ENCODE peak calls at places on chromosome 1, in eight cellular contexts. L, T, A, Q, O, P, V and H are unnamed samples.

GRCh38 chr1:31699341-31699891 is 4.4 kb downstream of the COL16A1 start:
- DNase-seq in L (no peak), T (no peak), A (no peak), Q (no peak), O (peak), P (no peak), V (no peak), H (peak)

GRCh38 chr1:217138839-217139466 is 415.7 kb upstream of the ESRRG start:
- DNase-seq in L (no peak), T (no peak), A (no peak), Q (no peak), O (peak), P (no peak), V (no peak), H (no peak)

GRCh38 chr1:154419620-154420020 is 14.5 kb downstream of the IL6R start:
- DNase-seq in L (no peak), T (peak), A (peak), Q (peak), O (no peak), P (peak), V (no peak), H (peak)

GRCh38 chr1:2148691-2149090 is 45.9 kb downstream of the FAAP20 start:
- DNase-seq in L (no peak), T (no peak), A (no peak), Q (no peak), O (no peak), P (no peak), V (no peak), H (peak)

GRCh38 chr1:113875714-113876113 is 4.2 kb upstream of the PTPN22 start:
- DNase-seq in L (no peak), T (no peak), A (no peak), Q (no peak), O (no peak), P (no peak), V (no peak), H (no peak)

GRCh38 chr1:3774503-3775247 is 2.1 kb downstream of the SMIM1 start:
- DNase-seq in L (no peak), T (no peak), A (no peak), Q (no peak), O (no peak), P (no peak), V (no peak), H (no peak)

GRCh38 chr1:54429838-54430237 is 23.6 kb upstream of the SSBP3 start:
- DNase-seq in L (no peak), T (no peak), A (no peak), Q (no peak), O (no peak), P (no peak), V (no peak), H (no peak)

GRCh38 chr1:20575544-20576056 is 13.3 kb upstream of the CDA start:
- DNase-seq in L (no peak), T (no peak), A (no peak), Q (no peak), O (no peak), P (no peak), V (no peak), H (no peak)

GRCh38 chr1:58618303-58618702 is 41.3 kb upstream of the TACSTD2 start:
- DNase-seq in L (peak), T (peak), A (peak), Q (no peak), O (no peak), P (peak), V (no peak), H (no peak)

GRCh38 chr1:70706381-70707173 is 295.5 kb downstream of the CTH start:
- DNase-seq in L (no peak), T (no peak), A (no peak), Q (no peak), O (no peak), P (no peak), V (peak), H (no peak)

GRCh38 chr1:87084247-87084836 is 169.9 kb downstream of the HS2ST1 start:
- DNase-seq in L (peak), T (peak), A (peak), Q (peak), O (peak), P (no peak), V (peak), H (no peak)

GRCh38 chr1:102239247-102239646 is 242.5 kb upstream of the OLFM3 start:
- DNase-seq in L (no peak), T (no peak), A (no peak), Q (no peak), O (no peak), P (no peak), V (no peak), H (no peak)

GRCh38 chr1:156129687-156130577 is 15.4 kb downstream of the LMNA start:
- DNase-seq in L (peak), T (peak), A (peak), Q (no peak), O (peak), P (peak), V (peak), H (peak)

GRCh38 chr1:225644666-225645065 is 8.3 kb downstream of the ENAH start:
- DNase-seq in L (no peak), T (no peak), A (no peak), Q (no peak), O (no peak), P (no peak), V (no peak), H (no peak)

GRCh38 chr1:153506831-153507413 is 28.9 kb downstream of the S100A6 start:
- DNase-seq in L (peak), T (peak), A (peak), Q (no peak), O (no peak), P (peak), V (no peak), H (no peak)

GRCh38 chr1:61082336-61083013 is at the start of gene NFIA:
- DNase-seq in L (peak), T (no peak), A (peak), Q (no peak), O (peak), P (peak), V (peak), H (peak)

GRCh38 chr1:1001057-1001630 is 1.2 kb upstream of the HES4 start:
- DNase-seq in L (no peak), T (no peak), A (no peak), Q (no peak), O (no peak), P (no peak), V (no peak), H (no peak)

GRCh38 chr1:204296431-204296988 is 63.2 kb downstream of the PLEKHA6 start:
- DNase-seq in L (no peak), T (no peak), A (peak), Q (no peak), O (no peak), P (no peak), V (peak), H (peak)

GRCh38 chr1:85707267-85707989 is 805 bp downstream of the ZNHIT6 start:
- DNase-seq in L (peak), T (no peak), A (no peak), Q (no peak), O (no peak), P (no peak), V (peak), H (no peak)

GRCh38 chr1:177753655-177754054 is 216.2 kb downstream of the SEC16B start:
- DNase-seq in L (no peak), T (no peak), A (no peak), Q (no peak), O (no peak), P (no peak), V (no peak), H (no peak)

GRCh38 chr1:93608188-93609109 is 73.2 kb downstream of the BCAR3 start:
- DNase-seq in L (no peak), T (no peak), A (no peak), Q (no peak), O (no peak), P (no peak), V (no peak), H (no peak)

GRCh38 chr1:21090460-21090859 is 86.2 kb downstream of the EIF4G3 start:
- DNase-seq in L (no peak), T (no peak), A (no peak), Q (no peak), O (no peak), P (no peak), V (no peak), H (no peak)

GRCh38 chr1:245785433-245785832 is 630.6 kb downstream of the KIF26B start:
- DNase-seq in L (no peak), T (no peak), A (no peak), Q (no peak), O (no peak), P (no peak), V (no peak), H (no peak)

GRCh38 chr1:228044961-228045360 is 37.5 kb upstream of the ARF1 start:
- DNase-seq in L (no peak), T (no peak), A (no peak), Q (no peak), O (no peak), P (no peak), V (no peak), H (no peak)

GRCh38 chr1:168582690-168583325 is 6.4 kb downstream of the XCL1 start:
- DNase-seq in L (no peak), T (peak), A (peak), Q (no peak), O (no peak), P (no peak), V (no peak), H (no peak)

GRCh38 chr1:181595234-181595633 is 111.9 kb downstream of the CACNA1E start:
- DNase-seq in L (no peak), T (no peak), A (no peak), Q (no peak), O (no peak), P (no peak), V (no peak), H (no peak)

GRCh38 chr1:150185481-150185880 is 35.8 kb downstream of the PLEKHO1 start:
- DNase-seq in L (no peak), T (no peak), A (no peak), Q (no peak), O (no peak), P (no peak), V (no peak), H (no peak)

GRCh38 chr1:150192012-150192411 is 42.3 kb downstream of the PLEKHO1 start:
- DNase-seq in L (no peak), T (peak), A (peak), Q (peak), O (no peak), P (peak), V (peak), H (no peak)

GRCh38 chr1:150182233-150182632 is 32.5 kb downstream of the PLEKHO1 start:
- DNase-seq in L (no peak), T (no peak), A (no peak), Q (no peak), O (no peak), P (no peak), V (no peak), H (no peak)

GRCh38 chr1:150186789-150187559 is 37.3 kb downstream of the PLEKHO1 start:
- DNase-seq in L (peak), T (peak), A (peak), Q (peak), O (peak), P (peak), V (peak), H (peak)

GRCh38 chr1:150187560-150187931 is 37.8 kb downstream of the PLEKHO1 start:
- DNase-seq in L (no peak), T (no peak), A (no peak), Q (no peak), O (no peak), P (no peak), V (no peak), H (no peak)
- TF ChIP-seq CTCF in L (peak), T (no peak), A (no peak), Q (no peak), O (no peak), P (no peak), V (no peak), H (peak)

GRCh38 chr1:175865041-175865766 is 121.8 kb upstream of the TNR start:
- DNase-seq in L (no peak), T (no peak), A (no peak), Q (no peak), O (no peak), P (no peak), V (no peak), H (no peak)
- TF ChIP-seq CTCF in L (no peak), T (no peak), A (no peak), Q (no peak), O (no peak), P (no peak), V (no peak), H (no peak)

DNA sequence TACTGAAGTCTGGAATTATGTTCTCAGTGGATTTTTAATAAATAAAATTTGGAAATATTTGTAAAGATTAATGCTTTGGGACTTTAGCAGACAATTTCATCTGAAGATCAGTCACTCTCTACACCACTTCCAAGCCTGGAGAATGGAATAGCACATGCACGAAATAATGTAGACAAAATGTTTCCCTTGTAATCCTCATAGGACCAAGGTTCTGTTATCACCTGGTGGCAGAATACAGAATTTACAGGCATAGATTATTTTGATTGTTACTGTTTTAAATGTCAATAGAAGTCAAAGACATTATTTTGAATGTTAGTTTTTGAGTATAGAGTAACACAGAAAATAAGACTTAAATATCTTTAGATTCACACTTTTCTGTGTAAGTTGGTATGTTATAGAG is 9.1 kb upstream of the ELAVL4 start:
- DNase-seq in L (no peak), T (no peak), A (no peak), Q (no peak), O (no peak), P (no peak), V (no peak), H (no peak)
- TF ChIP-seq CTCF in L (no peak), T (no peak), A (no peak), Q (no peak), O (no peak), P (no peak), V (no peak), H (no peak)

DNA sequence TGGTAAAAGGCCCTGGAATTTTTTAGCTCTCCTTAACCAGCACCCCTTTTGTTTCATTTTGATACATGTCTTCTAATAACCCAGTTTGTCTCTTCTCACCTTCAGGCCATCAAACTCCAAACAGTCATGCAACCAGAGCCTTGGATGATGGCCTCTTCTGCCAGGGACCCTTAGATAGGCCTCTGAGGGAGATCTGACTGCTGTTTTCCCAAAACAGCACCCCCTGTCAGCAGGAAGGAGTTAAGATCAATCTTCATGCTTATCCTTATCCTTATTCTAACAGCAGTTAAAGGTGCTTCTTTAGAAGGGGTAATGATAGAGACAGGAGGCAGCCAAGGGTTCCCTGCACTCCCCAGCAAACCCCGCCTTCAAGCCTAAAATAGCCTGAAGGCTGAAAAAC is 49.5 kb upstream of the VANGL1 start:
- DNase-seq in L (no peak), T (no peak), A (no peak), Q (no peak), O (no peak), P (no peak), V (no peak), H (no peak)
- TF ChIP-seq CTCF in L (no peak), T (no peak), A (no peak), Q (no peak), O (no peak), P (peak), V (peak), H (no peak)

DNA sequence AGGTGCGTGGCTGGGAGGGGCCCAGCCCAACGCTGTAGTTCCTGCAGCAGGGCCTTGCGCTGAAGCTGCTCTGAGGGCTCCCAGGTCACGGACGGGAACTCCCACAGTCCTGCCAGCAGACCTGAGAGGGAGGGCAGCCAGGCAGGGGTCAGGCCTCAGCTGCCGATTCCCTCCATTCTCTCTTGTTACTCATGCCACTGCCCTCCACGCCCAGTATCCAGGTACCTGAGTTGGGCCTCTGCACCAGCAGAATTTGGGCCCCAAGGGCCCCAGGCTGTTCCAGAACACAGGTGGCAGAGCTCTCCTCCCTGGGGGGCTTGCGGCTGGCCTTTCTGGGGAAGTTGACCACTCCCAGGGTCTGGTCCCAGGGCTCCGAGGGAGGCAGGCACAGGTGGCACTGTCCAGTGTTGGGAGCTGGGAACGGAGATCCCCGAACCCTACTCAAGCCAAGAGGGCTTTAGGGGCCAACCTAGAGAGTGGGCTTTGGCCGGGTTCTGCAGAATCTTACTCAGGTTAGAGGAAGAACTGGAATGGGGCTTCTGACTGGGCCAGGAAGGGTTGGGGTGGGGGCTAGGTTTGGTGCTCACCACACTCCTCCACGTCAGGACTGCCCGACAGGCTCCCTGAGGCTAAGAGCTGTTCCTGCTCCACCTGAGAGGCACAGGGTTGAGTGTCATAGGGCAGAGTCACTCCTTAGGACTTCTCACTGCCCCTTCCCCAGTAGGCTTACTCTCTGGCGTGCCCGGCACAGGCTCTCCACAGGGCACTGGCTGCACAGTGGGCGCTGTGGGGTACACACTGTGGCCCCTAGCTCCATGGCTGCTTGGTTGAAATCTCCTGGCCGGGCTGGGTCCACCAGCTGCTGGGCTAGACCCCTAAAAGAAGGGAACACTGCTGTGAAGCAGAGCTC is 5.0 kb downstream of the HPDL start:
- DNase-seq in L (no peak), T (no peak), A (no peak), Q (no peak), O (no peak), P (no peak), V (no peak), H (no peak)
- TF ChIP-seq CTCF in L (no peak), T (no peak), A (no peak), Q (no peak), O (no peak), P (no peak), V (no peak), H (no peak)

GRCh38 chr1:27763358-27763757 is 9.7 kb upstream of the STX12 start:
- DNase-seq in L (no peak), T (no peak), A (no peak), Q (no peak), O (no peak), P (no peak), V (no peak), H (no peak)

GRCh38 chr1:27755865-27756264 is 17.2 kb upstream of the STX12 start:
- DNase-seq in L (no peak), T (no peak), A (no peak), Q (peak), O (no peak), P (no peak), V (no peak), H (no peak)

GRCh38 chr1:27755286-27755685 is 17.7 kb upstream of the STX12 start:
- DNase-seq in L (no peak), T (no peak), A (no peak), Q (no peak), O (no peak), P (no peak), V (no peak), H (no peak)

GRCh38 chr1:27759236-27759635 is 13.8 kb upstream of the STX12 start:
- DNase-seq in L (no peak), T (no peak), A (no peak), Q (no peak), O (no peak), P (no peak), V (no peak), H (no peak)

GRCh38 chr1:27760411-27760810 is 12.6 kb upstream of the STX12 start:
- DNase-seq in L (no peak), T (no peak), A (no peak), Q (no peak), O (no peak), P (no peak), V (peak), H (no peak)
- TF ChIP-seq CTCF in L (no peak), T (no peak), A (no peak), Q (no peak), O (no peak), P (no peak), V (no peak), H (no peak)